ENCODE peak calls at places on chromosomes 5 and 9, in six cellular contexts. N is CD8-positive, alpha-beta T cell; H is tibial nerve; B is iPS DF 6.9; K is OCI-LY7; F is fibroblast of lung. C is an unnamed sample.

GRCh38 chr5:132487841-132488555 is 2.6 kb downstream of the IRF1 start:
- DNase-seq in N (no peak), H (peak; percentile 4), B (no peak), K (peak; percentile 72), F (no peak), C (no peak)

GRCh38 chr5:68248896-68249295 is 33.3 kb downstream of the PIK3R1 start:
- DNase-seq in N (no peak), H (no peak), B (no peak), K (no peak), F (no peak), C (no peak)

GRCh38 chr9:77595426-77596051 is 52.6 kb downstream of the GNA14 start:
- DNase-seq in N (no peak), H (no peak), B (no peak), K (no peak), F (peak; percentile 13), C (no peak)

GRCh38 chr5:54087436-54087835 is 222.9 kb downstream of the ARL15 start:
- DNase-seq in N (no peak), H (no peak), B (no peak), K (no peak), F (peak; percentile 94), C (no peak)

GRCh38 chr5:139863361-139863760 is 67.8 kb downstream of the PSD2 start:
- DNase-seq in N (no peak), H (no peak), B (no peak), K (no peak), F (no peak), C (no peak)

GRCh38 chr5:69369369-69370121 is at the start of the genes AK6, RAD17 and TAF9:
- DNase-seq in N (peak; percentile 85), H (peak; percentile 88), B (peak; percentile 80), K (peak; percentile 96), F (peak; percentile 90), C (peak; percentile 88)

GRCh38 chr5:55406292-55406691 is 98.5 kb downstream of the MTREX start:
- DNase-seq in N (no peak), H (no peak), B (no peak), K (no peak), F (no peak), C (no peak)

GRCh38 chr9:127767909-127768331 is 10.5 kb downstream of the SH2D3C start:
- DNase-seq in N (no peak), H (no peak), B (no peak), K (no peak), F (peak; percentile 45), C (no peak)

GRCh38 chr9:117189121-117189520 is 225.7 kb downstream of the ASTN2 start:
- DNase-seq in N (no peak), H (no peak), B (no peak), K (no peak), F (peak; percentile 21), C (no peak)

GRCh38 chr5:135533794-135534193 is 2.0 kb downstream of the NEUROG1 start:
- DNase-seq in N (no peak), H (no peak), B (no peak), K (no peak), F (no peak), C (no peak)

GRCh38 chr5:56183507-56183906 is 49.6 kb downstream of the ANKRD55 start:
- DNase-seq in N (no peak), H (no peak), B (no peak), K (no peak), F (peak; percentile 98), C (peak; percentile 47)

GRCh38 chr9:97906236-97906831 is 16.0 kb downstream of the TRMO start:
- DNase-seq in N (no peak), H (no peak), B (no peak), K (no peak), F (peak; percentile 3), C (no peak)

GRCh38 chr5:160221082-160221481 is 8.2 kb upstream of the FABP6 start:
- DNase-seq in N (no peak), H (no peak), B (no peak), K (no peak), F (no peak), C (no peak)

GRCh38 chr5:149424371-149425315 is 45.6 kb upstream of the IL17B start:
- DNase-seq in N (no peak), H (no peak), B (no peak), K (no peak), F (peak; percentile 43), C (no peak)

GRCh38 chr5:57859626-57860025 is 377.0 kb upstream of the ACTBL2 start:
- DNase-seq in N (no peak), H (no peak), B (no peak), K (no peak), F (no peak), C (no peak)

GRCh38 chr9:10562581-10563343 is 50.0 kb downstream of the PTPRD start:
- DNase-seq in N (no peak), H (no peak), B (no peak), K (no peak), F (peak; percentile 0), C (no peak)

GRCh38 chr9:35939851-35940250 is 18.1 kb downstream of the OR2S2 start:
- DNase-seq in N (no peak), H (no peak), B (no peak), K (no peak), F (no peak), C (no peak)

GRCh38 chr9:99490736-99491135 is 268.7 kb downstream of the SEC61B start:
- DNase-seq in N (no peak), H (no peak), B (no peak), K (no peak), F (peak; percentile 47), C (no peak)

GRCh38 chr9:27157086-27157485 is 48.1 kb downstream of the TEK start:
- DNase-seq in N (no peak), H (no peak), B (no peak), K (no peak), F (no peak), C (no peak)

GRCh38 chr9:86902606-86903460 is 44.5 kb downstream of the GAS1 start:
- DNase-seq in N (no peak), H (no peak), B (no peak), K (no peak), F (no peak), C (no peak)

GRCh38 chr9:70935856-70936255 is 185.6 kb downstream of the TRPM3 start:
- DNase-seq in N (no peak), H (no peak), B (no peak), K (no peak), F (peak; percentile 56), C (no peak)

GRCh38 chr5:65812648-65813047 is 90.6 kb downstream of the NLN start:
- DNase-seq in N (no peak), H (no peak), B (no peak), K (no peak), F (no peak), C (no peak)

GRCh38 chr9:77750981-77751340 is 102.8 kb upstream of the GNA14 start:
- DNase-seq in N (no peak), H (no peak), B (no peak), K (no peak), F (peak; percentile 71), C (no peak)

GRCh38 chr5:137122558-137122957 is 376.6 kb downstream of the SPOCK1 start:
- DNase-seq in N (no peak), H (no peak), B (no peak), K (no peak), F (no peak), C (no peak)

GRCh38 chr9:77449177-77450092 is 198.7 kb downstream of the GNA14 start:
- DNase-seq in N (no peak), H (no peak), B (no peak), K (no peak), F (peak; percentile 99), C (no peak)

GRCh38 chr5:14767942-14768837 is 103.4 kb downstream of the ANKH start:
- DNase-seq in N (no peak), H (no peak), B (no peak), K (no peak), F (no peak), C (peak; percentile 54)

GRCh38 chr5:135978212-135978631 is 23.4 kb upstream of the LECT2 start:
- DNase-seq in N (no peak), H (no peak), B (no peak), K (no peak), F (peak; percentile 57), C (no peak)

DNA sequence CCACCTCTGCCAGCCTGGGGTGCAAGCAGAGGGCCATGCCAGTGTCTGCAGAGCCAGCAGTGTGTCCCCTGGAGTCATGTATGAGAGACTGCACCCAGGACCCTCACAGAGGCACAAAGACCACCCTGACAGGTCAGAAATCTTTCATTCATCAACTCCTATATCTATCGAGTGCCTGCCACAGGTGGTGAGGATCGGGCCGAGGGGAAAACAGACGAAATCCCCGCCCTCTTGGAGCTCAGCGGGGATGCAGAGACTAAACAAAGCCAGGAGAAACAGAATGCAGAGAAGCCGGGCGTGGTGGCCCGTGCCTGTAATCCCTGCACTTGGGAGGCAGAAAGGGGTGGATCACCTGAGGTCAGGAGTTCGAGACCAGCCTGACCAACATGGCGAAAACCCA is 22.3 kb downstream of the GFI1B start:
- DNase-seq in N (no peak), H (no peak), B (no peak), K (no peak), F (no peak), C (no peak)
- H3K4me3 ChIP-seq in N (no peak overlapping the region), H (no peak overlapping the region), B (no peak overlapping the region), K (no peak overlapping the region), F (no peak overlapping the region), C (no peak overlapping the region)

DNA sequence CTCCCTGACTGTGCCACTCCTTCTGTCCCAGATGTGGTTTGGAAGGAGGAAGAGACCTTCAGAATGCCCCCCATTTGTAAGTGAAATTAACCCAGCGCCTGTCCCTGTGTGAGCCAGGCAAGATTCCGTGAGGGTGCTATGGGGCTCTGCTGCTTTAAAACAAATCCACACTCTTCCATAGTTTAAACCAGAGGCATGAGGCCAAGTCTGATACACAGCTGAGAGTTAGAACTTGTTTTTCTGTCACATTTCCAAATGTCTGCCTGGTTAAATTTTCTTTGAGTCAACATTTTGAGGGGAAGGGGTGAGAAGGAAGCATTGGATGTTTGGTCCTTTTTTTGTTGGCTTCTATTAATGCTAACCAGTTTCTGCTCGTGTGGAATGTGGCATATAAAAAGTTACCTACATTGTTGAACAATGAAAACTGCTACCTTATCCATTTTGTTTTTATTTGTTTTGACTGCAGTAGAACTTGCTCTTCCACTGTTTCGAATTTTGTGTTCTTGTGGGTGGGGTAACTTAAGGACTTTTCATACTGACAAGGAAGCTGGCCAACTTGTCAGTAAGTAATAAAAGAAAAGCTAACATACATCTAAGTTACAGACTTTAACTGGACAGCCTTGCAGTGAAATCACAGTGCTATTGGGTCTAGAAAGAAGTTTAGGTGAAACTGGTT is 12.9 kb downstream of the RGMB start:
- DNase-seq in N (no peak), H (no peak), B (no peak), K (no peak), F (peak; percentile 62), C (no peak)
- H3K4me1 ChIP-seq in N (no peaks in the 10 kb centered on the region), H (peaks cover 87% of the 10 kb centered on the region), B (peaks cover 3% of the 10 kb centered on the region), K (no peaks in the 10 kb centered on the region), F (peaks cover 14% of the 10 kb centered on the region), C (peaks cover 5% of the 10 kb centered on the region)

GRCh38 chr5:143023447-143024096 is 253.4 kb downstream of the ARHGAP26 start:
- DNase-seq in N (no peak), H (no peak), B (no peak), K (no peak), F (no peak), C (no peak)
- H3K4me3 ChIP-seq in N (no peak overlapping the region), H (no peak overlapping the region), B (no peak overlapping the region), K (no peak overlapping the region), F (no peak overlapping the region), C (no peak overlapping the region)

GRCh38 chr5:157823655-157824054 is 35.3 kb downstream of the CLINT1 start:
- DNase-seq in N (no peak), H (no peak), B (no peak), K (no peak), F (no peak), C (no peak)

GRCh38 chr5:157827429-157827828 is 31.5 kb downstream of the CLINT1 start:
- DNase-seq in N (no peak), H (no peak), B (no peak), K (no peak), F (peak; percentile 54), C (no peak)

GRCh38 chr5:157828031-157828948 is 30.7 kb downstream of the CLINT1 start:
- DNase-seq in N (no peak), H (no peak), B (no peak), K (peak; percentile 73), F (peak; percentile 17), C (no peak)

GRCh38 chr5:157828949-157829639 is 29.9 kb downstream of the CLINT1 start:
- DNase-seq in N (no peak), H (no peak), B (peak; percentile 37), K (no peak), F (no peak), C (no peak)
- H3K4me1 ChIP-seq in N (peaks cover 14% of the 10 kb centered on the region), H (peaks cover 39% of the 10 kb centered on the region), B (no peaks in the 10 kb centered on the region), K (peaks cover 99% of the 10 kb centered on the region), F (peaks cover 8% of the 10 kb centered on the region), C (no peaks in the 10 kb centered on the region)